ENCODE peak calls at places on chromosome 15, in nine cellular contexts. One of them, this sample, is unnamed.

GRCh38 chr15:89905846-89906378 is 6.8 kb downstream of the ARPIN start:
- DNase-seq in SJSA1: no peak
- DNase-seq in caudate nucleus: no peak
- DNase-seq in IMR-90: no peak
- DNase-seq in ovary: no peak
- DNase-seq in spleen: no peak
- DNase-seq in naive thymus-derived CD4-positive, alpha-beta T cell: no peak
- DNase-seq in CD4-positive, CD25-positive, alpha-beta regulatory T cell: no peak
- DNase-seq in endodermal cell: peak
- DNase-seq in this sample: no peak

GRCh38 chr15:93987068-93987467 is 244.3 kb upstream of the MCTP2 start:
- DNase-seq in endodermal cell: no peak
- DNase-seq in CD4-positive, CD25-positive, alpha-beta regulatory T cell: peak
- DNase-seq in IMR-90: no peak
- DNase-seq in caudate nucleus: no peak
- DNase-seq in SJSA1: no peak
- DNase-seq in ovary: no peak
- DNase-seq in spleen: no peak
- DNase-seq in naive thymus-derived CD4-positive, alpha-beta T cell: peak
- DNase-seq in this sample: no peak

GRCh38 chr15:88616240-88616639 is 4.9 kb upstream of the AEN start:
- DNase-seq in endodermal cell: no peak
- DNase-seq in IMR-90: no peak
- DNase-seq in caudate nucleus: no peak
- DNase-seq in spleen: no peak
- DNase-seq in SJSA1: no peak
- DNase-seq in ovary: no peak
- DNase-seq in CD4-positive, CD25-positive, alpha-beta regulatory T cell: no peak
- DNase-seq in naive thymus-derived CD4-positive, alpha-beta T cell: no peak
- DNase-seq in this sample: no peak

GRCh38 chr15:51229907-51230328 is 108.5 kb downstream of the CYP19A1 start:
- DNase-seq in ovary: no peak
- DNase-seq in SJSA1: no peak
- DNase-seq in IMR-90: peak
- DNase-seq in naive thymus-derived CD4-positive, alpha-beta T cell: no peak
- DNase-seq in endodermal cell: peak
- DNase-seq in spleen: no peak
- DNase-seq in caudate nucleus: no peak
- DNase-seq in CD4-positive, CD25-positive, alpha-beta regulatory T cell: no peak
- DNase-seq in this sample: no peak

GRCh38 chr15:52050416-52050815 is 31.4 kb downstream of the MAPK6 start:
- DNase-seq in CD4-positive, CD25-positive, alpha-beta regulatory T cell: no peak
- DNase-seq in IMR-90: peak
- DNase-seq in SJSA1: no peak
- DNase-seq in caudate nucleus: no peak
- DNase-seq in endodermal cell: no peak
- DNase-seq in ovary: no peak
- DNase-seq in spleen: no peak
- DNase-seq in naive thymus-derived CD4-positive, alpha-beta T cell: no peak
- DNase-seq in this sample: no peak

GRCh38 chr15:29622637-29623036 is 199.6 kb downstream of the TJP1 start:
- DNase-seq in naive thymus-derived CD4-positive, alpha-beta T cell: no peak
- DNase-seq in endodermal cell: no peak
- DNase-seq in CD4-positive, CD25-positive, alpha-beta regulatory T cell: no peak
- DNase-seq in ovary: no peak
- DNase-seq in IMR-90: no peak
- DNase-seq in spleen: no peak
- DNase-seq in caudate nucleus: no peak
- DNase-seq in SJSA1: no peak
- DNase-seq in this sample: no peak

GRCh38 chr15:69979783-69980182 is 117.9 kb downstream of the TLE3 start:
- DNase-seq in SJSA1: no peak
- DNase-seq in ovary: no peak
- DNase-seq in caudate nucleus: no peak
- DNase-seq in naive thymus-derived CD4-positive, alpha-beta T cell: no peak
- DNase-seq in spleen: peak
- DNase-seq in CD4-positive, CD25-positive, alpha-beta regulatory T cell: no peak
- DNase-seq in IMR-90: no peak
- DNase-seq in endodermal cell: no peak
- DNase-seq in this sample: no peak

GRCh38 chr15:100669260-100669659 is 66.9 kb downstream of the ASB7 start:
- DNase-seq in spleen: peak
- DNase-seq in IMR-90: no peak
- DNase-seq in endodermal cell: no peak
- DNase-seq in naive thymus-derived CD4-positive, alpha-beta T cell: no peak
- DNase-seq in ovary: no peak
- DNase-seq in caudate nucleus: no peak
- DNase-seq in SJSA1: no peak
- DNase-seq in CD4-positive, CD25-positive, alpha-beta regulatory T cell: no peak
- DNase-seq in this sample: no peak

GRCh38 chr15:90903733-90904536 is 833 bp downstream of the MAN2A2 start:
- DNase-seq in CD4-positive, CD25-positive, alpha-beta regulatory T cell: no peak
- DNase-seq in caudate nucleus: no peak
- DNase-seq in naive thymus-derived CD4-positive, alpha-beta T cell: no peak
- DNase-seq in SJSA1: no peak
- DNase-seq in spleen: peak
- DNase-seq in IMR-90: no peak
- DNase-seq in endodermal cell: peak
- DNase-seq in ovary: no peak
- DNase-seq in this sample: no peak

GRCh38 chr15:77036537-77037474 is 34.1 kb downstream of the TSPAN3 start:
- DNase-seq in CD4-positive, CD25-positive, alpha-beta regulatory T cell: no peak
- DNase-seq in endodermal cell: peak
- DNase-seq in spleen: peak
- DNase-seq in ovary: no peak
- DNase-seq in naive thymus-derived CD4-positive, alpha-beta T cell: no peak
- DNase-seq in caudate nucleus: no peak
- DNase-seq in SJSA1: peak
- DNase-seq in IMR-90: no peak
- DNase-seq in this sample: no peak
- H3K27ac ChIP-seq in CD4-positive, CD25-positive, alpha-beta regulatory T cell: no peak
- H3K27ac ChIP-seq in endodermal cell: no peak
- H3K27ac ChIP-seq in spleen: no peak
- H3K27ac ChIP-seq in ovary: no peak
- H3K27ac ChIP-seq in naive thymus-derived CD4-positive, alpha-beta T cell: no peak
- H3K27ac ChIP-seq in caudate nucleus: no peak
- H3K27ac ChIP-seq in SJSA1: no peak
- H3K27ac ChIP-seq in IMR-90: no peak
- H3K27ac ChIP-seq in this sample: no peak

GRCh38 chr15:24146251-24146650 is 459.1 kb upstream of the NDN start:
- DNase-seq in naive thymus-derived CD4-positive, alpha-beta T cell: no peak
- DNase-seq in ovary: no peak
- DNase-seq in SJSA1: no peak
- DNase-seq in endodermal cell: no peak
- DNase-seq in IMR-90: no peak
- DNase-seq in CD4-positive, CD25-positive, alpha-beta regulatory T cell: no peak
- DNase-seq in caudate nucleus: no peak
- DNase-seq in spleen: no peak
- DNase-seq in this sample: no peak

DNA sequence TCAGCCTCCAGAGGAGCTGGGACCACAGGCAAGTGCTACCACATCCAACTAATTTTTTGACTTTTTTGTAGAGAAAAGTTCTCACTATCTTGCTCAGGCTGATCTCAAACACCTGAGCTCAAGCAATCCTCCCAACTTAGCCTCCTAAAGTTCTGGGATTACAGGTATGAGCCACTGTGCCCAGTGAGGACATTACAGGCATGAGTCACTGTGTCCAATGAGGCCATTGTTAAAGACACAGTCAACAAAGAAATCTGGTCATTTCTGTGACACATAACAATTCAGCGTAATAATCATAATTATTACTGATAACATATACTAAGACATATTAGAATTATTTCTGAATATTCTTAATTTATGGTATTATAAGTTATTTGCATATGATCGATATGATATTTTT is 463.4 kb upstream of the NDN start:
- DNase-seq in CD4-positive, CD25-positive, alpha-beta regulatory T cell: no peak
- DNase-seq in spleen: no peak
- DNase-seq in ovary: no peak
- DNase-seq in SJSA1: no peak
- DNase-seq in endodermal cell: no peak
- DNase-seq in caudate nucleus: no peak
- DNase-seq in IMR-90: no peak
- DNase-seq in naive thymus-derived CD4-positive, alpha-beta T cell: no peak
- DNase-seq in this sample: no peak
- H3K27ac ChIP-seq in CD4-positive, CD25-positive, alpha-beta regulatory T cell: no peak
- H3K27ac ChIP-seq in spleen: no peak
- H3K27ac ChIP-seq in ovary: no peak
- H3K27ac ChIP-seq in SJSA1: no peak
- H3K27ac ChIP-seq in endodermal cell: no peak
- H3K27ac ChIP-seq in caudate nucleus: no peak
- H3K27ac ChIP-seq in IMR-90: no peak
- H3K27ac ChIP-seq in naive thymus-derived CD4-positive, alpha-beta T cell: no peak
- H3K27ac ChIP-seq in this sample: no peak

GRCh38 chr15:48096813-48097212 is 24.0 kb upstream of the SLC24A5 start:
- DNase-seq in caudate nucleus: no peak
- DNase-seq in SJSA1: no peak
- DNase-seq in IMR-90: peak
- DNase-seq in CD4-positive, CD25-positive, alpha-beta regulatory T cell: no peak
- DNase-seq in spleen: no peak
- DNase-seq in ovary: no peak
- DNase-seq in naive thymus-derived CD4-positive, alpha-beta T cell: no peak
- DNase-seq in endodermal cell: no peak
- DNase-seq in this sample: no peak

GRCh38 chr15:48101376-48101961 is 19.3 kb upstream of the SLC24A5 start:
- DNase-seq in IMR-90: no peak
- DNase-seq in spleen: no peak
- DNase-seq in SJSA1: no peak
- DNase-seq in endodermal cell: no peak
- DNase-seq in ovary: no peak
- DNase-seq in naive thymus-derived CD4-positive, alpha-beta T cell: no peak
- DNase-seq in CD4-positive, CD25-positive, alpha-beta regulatory T cell: no peak
- DNase-seq in caudate nucleus: no peak
- DNase-seq in this sample: no peak

GRCh38 chr15:48103647-48104046 is 17.1 kb upstream of the SLC24A5 start:
- DNase-seq in spleen: no peak
- DNase-seq in naive thymus-derived CD4-positive, alpha-beta T cell: no peak
- DNase-seq in SJSA1: no peak
- DNase-seq in caudate nucleus: no peak
- DNase-seq in CD4-positive, CD25-positive, alpha-beta regulatory T cell: no peak
- DNase-seq in ovary: no peak
- DNase-seq in endodermal cell: no peak
- DNase-seq in IMR-90: no peak
- DNase-seq in this sample: no peak

GRCh38 chr15:48097264-48097663 is 23.5 kb upstream of the SLC24A5 start:
- DNase-seq in ovary: no peak
- DNase-seq in naive thymus-derived CD4-positive, alpha-beta T cell: no peak
- DNase-seq in spleen: no peak
- DNase-seq in endodermal cell: no peak
- DNase-seq in caudate nucleus: no peak
- DNase-seq in SJSA1: no peak
- DNase-seq in IMR-90: no peak
- DNase-seq in CD4-positive, CD25-positive, alpha-beta regulatory T cell: no peak
- DNase-seq in this sample: no peak

GRCh38 chr15:48102167-48102566 is 18.6 kb upstream of the SLC24A5 start:
- DNase-seq in ovary: no peak
- DNase-seq in SJSA1: no peak
- DNase-seq in IMR-90: peak
- DNase-seq in endodermal cell: no peak
- DNase-seq in naive thymus-derived CD4-positive, alpha-beta T cell: no peak
- DNase-seq in spleen: no peak
- DNase-seq in CD4-positive, CD25-positive, alpha-beta regulatory T cell: no peak
- DNase-seq in caudate nucleus: no peak
- DNase-seq in this sample: no peak
- H3K27ac ChIP-seq in ovary: no peak
- H3K27ac ChIP-seq in SJSA1: no peak
- H3K27ac ChIP-seq in IMR-90: no peak
- H3K27ac ChIP-seq in endodermal cell: no peak
- H3K27ac ChIP-seq in naive thymus-derived CD4-positive, alpha-beta T cell: no peak
- H3K27ac ChIP-seq in spleen: no peak
- H3K27ac ChIP-seq in CD4-positive, CD25-positive, alpha-beta regulatory T cell: no peak
- H3K27ac ChIP-seq in caudate nucleus: no peak
- H3K27ac ChIP-seq in this sample: no peak

DNA sequence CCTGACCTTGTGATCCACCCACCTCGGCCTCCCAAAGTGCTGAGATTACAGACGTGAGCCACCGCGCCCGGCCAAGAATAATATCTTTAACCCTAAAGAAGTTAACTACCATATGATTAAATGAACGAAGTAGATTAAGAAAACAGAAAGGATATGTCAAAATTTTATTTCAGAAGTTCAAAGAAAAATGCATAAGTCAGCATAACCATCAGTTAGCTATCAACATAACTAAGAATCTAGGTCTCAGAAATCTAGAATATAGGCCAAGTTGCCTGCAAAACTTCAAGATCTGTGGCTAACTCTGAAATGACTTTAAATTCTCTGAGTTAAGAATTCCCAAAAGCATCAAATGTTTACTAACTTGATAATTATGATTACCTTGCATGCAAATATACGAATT is 38.0 kb downstream of the INO80 start:
- DNase-seq in caudate nucleus: no peak
- DNase-seq in naive thymus-derived CD4-positive, alpha-beta T cell: no peak
- DNase-seq in ovary: no peak
- DNase-seq in CD4-positive, CD25-positive, alpha-beta regulatory T cell: no peak
- DNase-seq in IMR-90: no peak
- DNase-seq in SJSA1: no peak
- DNase-seq in spleen: no peak
- DNase-seq in endodermal cell: no peak
- DNase-seq in this sample: no peak
- H3K27ac ChIP-seq in caudate nucleus: no peak
- H3K27ac ChIP-seq in naive thymus-derived CD4-positive, alpha-beta T cell: no peak
- H3K27ac ChIP-seq in ovary: no peak
- H3K27ac ChIP-seq in CD4-positive, CD25-positive, alpha-beta regulatory T cell: no peak
- H3K27ac ChIP-seq in IMR-90: no peak
- H3K27ac ChIP-seq in SJSA1: no peak
- H3K27ac ChIP-seq in spleen: no peak
- H3K27ac ChIP-seq in endodermal cell: no peak
- H3K27ac ChIP-seq in this sample: no peak

DNA sequence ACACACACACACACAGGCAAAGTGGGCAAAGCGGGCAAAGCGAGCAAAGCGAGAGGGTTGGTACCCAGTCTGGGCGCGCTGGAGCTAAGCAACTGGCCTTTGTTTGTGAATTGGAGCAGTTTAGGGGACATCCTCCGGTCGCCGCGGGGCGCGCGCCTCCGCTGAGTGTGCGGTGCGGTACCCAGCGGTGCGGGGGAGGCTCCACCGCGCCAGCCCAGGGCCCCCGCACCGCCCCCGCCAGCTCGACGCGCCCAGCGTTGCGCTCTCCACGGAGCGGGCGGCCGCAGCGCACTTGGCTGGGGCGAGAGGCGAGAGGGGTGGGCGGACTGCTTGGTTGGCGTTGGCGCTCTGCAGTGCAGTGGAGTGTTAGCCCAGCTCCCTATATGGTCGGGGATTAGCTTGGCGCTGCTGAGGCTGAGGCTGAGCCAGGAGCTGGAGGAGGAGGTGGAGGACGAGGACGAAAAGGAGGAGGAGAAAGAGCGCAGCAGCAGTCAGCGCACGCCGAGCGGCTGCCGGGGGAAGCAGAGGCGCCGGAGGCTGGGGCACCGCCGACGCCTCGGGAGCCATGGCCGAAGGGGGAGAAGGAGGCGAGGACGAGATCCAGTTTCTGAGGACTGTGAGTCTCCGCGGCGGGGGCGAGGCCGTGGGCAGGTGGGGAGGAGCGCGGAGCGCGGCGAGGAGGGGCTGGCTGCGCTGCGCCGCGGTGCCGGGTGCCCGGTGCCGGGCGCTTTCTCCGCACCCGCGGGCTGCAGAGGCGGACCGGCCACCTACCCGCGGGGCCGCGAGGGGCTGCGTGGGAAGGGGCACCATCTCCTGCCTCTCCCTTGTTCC is at the start of gene RYR3:
- DNase-seq in spleen: no peak
- DNase-seq in IMR-90: no peak
- DNase-seq in caudate nucleus: peak
- DNase-seq in endodermal cell: peak
- DNase-seq in CD4-positive, CD25-positive, alpha-beta regulatory T cell: no peak
- DNase-seq in naive thymus-derived CD4-positive, alpha-beta T cell: no peak
- DNase-seq in ovary: no peak
- DNase-seq in SJSA1: no peak
- DNase-seq in this sample: no peak
- H3K27ac ChIP-seq in spleen: no peak
- H3K27ac ChIP-seq in IMR-90: no peak
- H3K27ac ChIP-seq in caudate nucleus: peak
- H3K27ac ChIP-seq in endodermal cell: no peak
- H3K27ac ChIP-seq in CD4-positive, CD25-positive, alpha-beta regulatory T cell: no peak
- H3K27ac ChIP-seq in naive thymus-derived CD4-positive, alpha-beta T cell: no peak
- H3K27ac ChIP-seq in ovary: no peak
- H3K27ac ChIP-seq in SJSA1: no peak
- H3K27ac ChIP-seq in this sample: no peak